ENCODE peak calls at places on chromosomes 2 and 18, in seven cellular contexts. L is AG10803, C is astrocyte, Z is heart right ventricle, E is GM12865, O is IMR-90, N is mesendoderm. K is an unnamed sample.
A peak's percentile ranks its signal among the peaks of the same experiment; 100 is the strongest.

GRCh38 chr2:199392363-199392762 is 65.4 kb downstream of the SATB2 start:
- DNase-seq in Z (no peak), L (no peak), C (no peak), E (no peak), O (no peak), N (no peak), K (no peak)

GRCh38 chr2:49271060-49271665 is 116.8 kb upstream of the FSHR start:
- DNase-seq in O (no peak), Z (no peak), C (no peak), L (no peak), E (no peak), N (no peak), K (no peak)

GRCh38 chr18:32383040-32383819 is 87.5 kb downstream of the GAREM1 start:
- DNase-seq in O (peak; percentile 98), Z (no peak), C (peak; percentile 91), L (peak; percentile 59), E (no peak), N (no peak), K (no peak)

GRCh38 chr2:217666338-217666737 is 336.5 kb downstream of the TNS1 start:
- DNase-seq in N (no peak), Z (no peak), L (peak; percentile 72), C (peak; percentile 20), E (peak; percentile 2), O (peak; percentile 80), K (no peak)

GRCh38 chr2:204353823-204354222 is 191.5 kb upstream of the PARD3B start:
- DNase-seq in L (peak; percentile 86), Z (no peak), O (peak; percentile 39), C (peak; percentile 35), N (no peak), E (no peak), K (no peak)

GRCh38 chr2:96618599-96619283 is 19.4 kb downstream of the KANSL3 start:
- DNase-seq in L (peak; percentile 56), E (no peak), Z (no peak), N (no peak), C (peak; percentile 36), O (peak; percentile 74), K (no peak)

GRCh38 chr2:237412646-237413292 is 1.2 kb downstream of the COL6A3 start:
- DNase-seq in O (no peak), N (no peak), Z (peak; percentile 43), L (peak; percentile 30), E (no peak), C (no peak), K (no peak)

GRCh38 chr2:240877460-240878340 is 9.1 kb downstream of the AGXT start:
- DNase-seq in N (no peak), O (no peak), L (no peak), Z (peak; percentile 9), E (no peak), C (no peak), K (peak; percentile 64)

GRCh38 chr2:17309741-17310339 is 208.4 kb downstream of the RAD51AP2 start:
- DNase-seq in O (peak; percentile 49), C (peak; percentile 39), N (peak; percentile 91), E (peak; percentile 68), Z (no peak), L (peak; percentile 42), K (peak; percentile 62)

GRCh38 chr2:172408143-172408766 is 19.1 kb upstream of the ITGA6 start:
- DNase-seq in O (no peak), Z (no peak), N (no peak), E (no peak), C (no peak), L (no peak), K (no peak)

GRCh38 chr18:51195602-51196115 is 1.8 kb downstream of the MEX3C start:
- DNase-seq in E (peak; percentile 67), N (peak; percentile 89), C (peak; percentile 70), O (peak; percentile 60), Z (no peak), L (peak; percentile 20), K (peak; percentile 61)

GRCh38 chr2:172094319-172095145 is 8.2 kb downstream of the DLX2 start:
- DNase-seq in C (no peak), N (peak; percentile 40), L (no peak), E (no peak), O (no peak), Z (peak; percentile 13), K (peak; percentile 87)

GRCh38 chr2:91442246-91442905 is 2750.9 kb downstream of the RPIA start:
- DNase-seq in L (no peak), Z (peak; percentile 22), O (no peak), N (no peak), C (no peak), E (no peak), K (no peak)

GRCh38 chr2:226797989-226798421 is 1.6 kb downstream of the IRS1 start:
- DNase-seq in L (peak; percentile 43), C (no peak), N (no peak), Z (peak; percentile 18), E (no peak), O (peak; percentile 56), K (no peak)

GRCh38 chr18:3059272-3059671 is 46.3 kb upstream of the LPIN2 start:
- DNase-seq in O (no peak), L (no peak), E (peak; percentile 56), N (no peak), Z (no peak), C (no peak), K (no peak)

GRCh38 chr2:99707592-99707991 is 217.8 kb upstream of the REV1 start:
- DNase-seq in E (no peak), Z (no peak), O (peak; percentile 76), C (peak; percentile 80), N (peak; percentile 29), L (peak; percentile 89), K (no peak)

GRCh38 chr18:62596145-62597005 is 73.5 kb downstream of the ZCCHC2 start:
- DNase-seq in L (peak; percentile 12), E (no peak), C (peak; percentile 10), Z (peak; percentile 23), O (no peak), N (no peak), K (peak; percentile 82)

GRCh38 chr2:164593541-164593940 is 27.7 kb downstream of the GRB14 start:
- DNase-seq in N (peak; percentile 57), O (no peak), Z (no peak), L (no peak), C (no peak), E (no peak), K (peak; percentile 6)

GRCh38 chr2:159903404-159904126 is 105.6 kb upstream of the CD302 start:
- DNase-seq in C (no peak), N (no peak), E (peak; percentile 82), O (no peak), L (peak; percentile 23), Z (peak; percentile 14), K (no peak)

DNA sequence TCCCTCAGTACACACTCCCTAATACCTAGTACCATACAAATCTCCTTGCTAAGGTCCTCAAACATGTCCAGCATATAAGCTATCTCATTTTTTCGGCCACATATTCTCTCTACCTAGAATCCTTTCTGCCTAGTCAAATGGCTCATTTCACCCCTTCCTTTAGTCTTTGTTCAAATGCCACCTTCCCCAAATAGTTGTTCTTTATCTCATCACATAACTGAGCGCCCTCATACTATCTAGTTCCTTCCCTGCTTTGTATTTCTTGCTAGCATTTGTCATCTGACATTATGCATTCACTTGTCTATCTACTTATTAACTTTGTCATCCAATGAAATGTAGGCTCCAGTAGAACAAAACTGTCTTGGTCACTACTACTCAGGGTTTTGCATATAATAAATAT is 35.5 kb downstream of the RPRD1A start:
- DNase-seq in N (no peak), L (no peak), E (no peak), Z (no peak), O (no peak), C (no peak), K (no peak)
- H3K4me3 ChIP-seq in N (no peak overlapping the region), L (no peak overlapping the region), E (no peak overlapping the region), Z (no peak overlapping the region), O (no peak overlapping the region), C (no peak overlapping the region), K (no peak overlapping the region)

DNA sequence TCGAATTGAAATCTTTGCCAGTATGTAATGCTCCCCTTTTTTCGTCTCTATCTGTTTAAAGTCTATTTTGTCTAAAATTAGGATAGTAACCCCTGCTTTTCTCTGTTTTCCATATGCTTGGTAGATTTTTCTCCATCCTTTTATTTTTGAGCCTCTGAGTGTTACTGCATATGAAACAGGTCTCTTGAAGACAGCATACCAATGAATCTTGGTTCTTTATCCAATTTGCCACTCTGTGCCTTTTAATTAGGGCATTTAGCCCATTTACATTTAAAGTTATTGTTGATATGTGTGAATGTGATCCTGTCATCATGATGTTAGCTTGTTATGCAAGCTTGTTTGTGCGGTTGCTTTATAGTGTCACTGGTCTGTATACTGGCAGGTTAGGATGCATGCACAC is 490.8 kb upstream of the VWC2L start:
- DNase-seq in Z (no peak), N (no peak), O (no peak), L (no peak), E (no peak), C (no peak), K (no peak)
- H3K4me3 ChIP-seq in Z (no peak overlapping the region), N (no peak overlapping the region), O (no peak overlapping the region), L (no peak overlapping the region), E (no peak overlapping the region), C (no peak overlapping the region), K (no peak overlapping the region)

DNA sequence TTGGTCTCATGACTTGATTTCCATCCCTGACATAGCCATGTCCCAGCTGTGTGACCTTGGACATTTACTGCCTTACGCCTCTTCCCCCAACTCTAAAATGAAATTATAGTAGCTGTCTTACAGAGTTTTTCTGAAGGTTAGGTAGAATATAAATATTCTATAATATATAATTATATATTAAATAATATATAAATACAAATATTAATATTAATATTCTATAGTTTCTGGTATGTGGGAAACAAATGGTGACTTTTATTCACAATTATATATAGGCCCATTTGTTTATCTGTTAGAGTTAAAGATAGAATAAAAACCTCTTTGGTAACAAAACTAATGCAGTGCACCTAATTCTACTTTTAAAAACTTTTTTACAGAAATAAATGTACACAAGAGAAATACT is 1.7 kb downstream of the RBBP8 start:
- DNase-seq in O (no peak), N (no peak), Z (no peak), C (no peak), L (no peak), E (no peak), K (no peak)
- H3K4me3 ChIP-seq in O (no peak overlapping the region), N (no peak overlapping the region), Z (no peak overlapping the region), C (no peak overlapping the region), L (no peak overlapping the region), E (peak overlapping the region; percentile 90), K (no peak overlapping the region)

DNA sequence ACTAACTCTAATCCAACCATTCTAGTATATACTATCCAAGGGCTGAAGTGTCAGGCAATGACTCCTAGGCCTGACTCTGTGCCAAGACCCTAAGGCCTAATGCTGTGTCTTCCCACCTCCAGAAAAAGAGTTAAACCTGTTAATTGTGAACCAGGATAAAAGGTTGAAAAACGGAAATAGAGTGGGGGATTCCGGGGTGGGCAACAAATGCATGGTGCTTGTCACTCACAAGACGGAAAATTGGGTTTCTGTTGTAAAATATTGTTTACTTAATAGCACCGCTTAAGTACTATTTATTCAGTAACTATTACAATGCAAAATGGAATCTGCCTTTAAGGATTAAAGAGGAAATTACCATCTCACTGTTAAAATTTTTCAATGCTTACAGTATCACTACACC is 3.2 kb downstream of the STK17B start:
- DNase-seq in Z (no peak), N (peak; percentile 49), E (no peak), C (peak; percentile 49), O (peak; percentile 68), L (no peak), K (no peak)
- H3K4me3 ChIP-seq in Z (peak overlapping the region; percentile 10), N (no peak overlapping the region), E (peak overlapping the region; percentile 97), C (peak overlapping the region; percentile 38), O (peak overlapping the region; percentile 36), L (no peak overlapping the region), K (no peak overlapping the region)